ENCODE peak calls at places on chromosome 14, in seven cellular contexts. One of them, this sample, is unnamed.

GRCh38 chr14:22407033-22407432 is 182.0 kb downstream of the DAD1 start:
- DNase-seq in HTR-8/SVneo: no peak
- DNase-seq in bronchial epithelial cell: no peak
- DNase-seq in nephron progenitor cell: no peak
- DNase-seq in RPMI7951: no peak
- DNase-seq in smooth muscle cell of the brain vasculature: no peak
- DNase-seq in activated naive CD4-positive, alpha-beta T cell: no peak
- DNase-seq in this sample: no peak

GRCh38 chr14:24329736-24330135 is 5.1 kb downstream of the ADCY4 start:
- DNase-seq in HTR-8/SVneo: no peak
- DNase-seq in bronchial epithelial cell: no peak
- DNase-seq in nephron progenitor cell: no peak
- DNase-seq in RPMI7951: no peak
- DNase-seq in smooth muscle cell of the brain vasculature: no peak
- DNase-seq in activated naive CD4-positive, alpha-beta T cell: no peak
- DNase-seq in this sample: peak

GRCh38 chr14:52023518-52023917 is 34.2 kb downstream of the RTRAF start:
- DNase-seq in HTR-8/SVneo: no peak
- DNase-seq in bronchial epithelial cell: peak
- DNase-seq in nephron progenitor cell: no peak
- DNase-seq in RPMI7951: peak
- DNase-seq in smooth muscle cell of the brain vasculature: no peak
- DNase-seq in activated naive CD4-positive, alpha-beta T cell: no peak
- DNase-seq in this sample: no peak

GRCh38 chr14:55297611-55298323 is 26.5 kb downstream of the FBXO34 start:
- DNase-seq in HTR-8/SVneo: no peak
- DNase-seq in bronchial epithelial cell: peak
- DNase-seq in nephron progenitor cell: no peak
- DNase-seq in RPMI7951: no peak
- DNase-seq in smooth muscle cell of the brain vasculature: no peak
- DNase-seq in activated naive CD4-positive, alpha-beta T cell: no peak
- DNase-seq in this sample: no peak

GRCh38 chr14:94292872-94293577 is at the start of gene SERPINA10:
- DNase-seq in HTR-8/SVneo: no peak
- DNase-seq in bronchial epithelial cell: no peak
- DNase-seq in nephron progenitor cell: no peak
- DNase-seq in RPMI7951: no peak
- DNase-seq in smooth muscle cell of the brain vasculature: no peak
- DNase-seq in activated naive CD4-positive, alpha-beta T cell: no peak
- DNase-seq in this sample: no peak

GRCh38 chr14:68846466-68846865 is 53.6 kb upstream of the ZFP36L1 start:
- DNase-seq in HTR-8/SVneo: no peak
- DNase-seq in bronchial epithelial cell: no peak
- DNase-seq in nephron progenitor cell: no peak
- DNase-seq in RPMI7951: no peak
- DNase-seq in smooth muscle cell of the brain vasculature: no peak
- DNase-seq in activated naive CD4-positive, alpha-beta T cell: no peak
- DNase-seq in this sample: no peak

GRCh38 chr14:61610900-61611299 is 84.4 kb upstream of the HIF1A start:
- DNase-seq in HTR-8/SVneo: no peak
- DNase-seq in bronchial epithelial cell: no peak
- DNase-seq in nephron progenitor cell: no peak
- DNase-seq in RPMI7951: no peak
- DNase-seq in smooth muscle cell of the brain vasculature: no peak
- DNase-seq in activated naive CD4-positive, alpha-beta T cell: no peak
- DNase-seq in this sample: no peak

GRCh38 chr14:77181603-77182437 is at the start of gene TMEM63C:
- DNase-seq in HTR-8/SVneo: peak
- DNase-seq in bronchial epithelial cell: peak
- DNase-seq in nephron progenitor cell: peak
- DNase-seq in RPMI7951: peak
- DNase-seq in smooth muscle cell of the brain vasculature: no peak
- DNase-seq in activated naive CD4-positive, alpha-beta T cell: peak
- DNase-seq in this sample: no peak

GRCh38 chr14:93059917-93060545 is 55.7 kb downstream of the ITPK1 start:
- DNase-seq in HTR-8/SVneo: no peak
- DNase-seq in bronchial epithelial cell: peak
- DNase-seq in nephron progenitor cell: peak
- DNase-seq in RPMI7951: no peak
- DNase-seq in smooth muscle cell of the brain vasculature: no peak
- DNase-seq in activated naive CD4-positive, alpha-beta T cell: no peak
- DNase-seq in this sample: no peak

GRCh38 chr14:64979336-64980074 is 7.2 kb upstream of the FNTB start:
- DNase-seq in HTR-8/SVneo: no peak
- DNase-seq in bronchial epithelial cell: no peak
- DNase-seq in nephron progenitor cell: no peak
- DNase-seq in RPMI7951: peak
- DNase-seq in smooth muscle cell of the brain vasculature: no peak
- DNase-seq in activated naive CD4-positive, alpha-beta T cell: no peak
- DNase-seq in this sample: no peak

GRCh38 chr14:80475074-80475473 is 263.8 kb upstream of the DIO2 start:
- DNase-seq in HTR-8/SVneo: no peak
- DNase-seq in bronchial epithelial cell: peak
- DNase-seq in nephron progenitor cell: no peak
- DNase-seq in RPMI7951: no peak
- DNase-seq in smooth muscle cell of the brain vasculature: no peak
- DNase-seq in activated naive CD4-positive, alpha-beta T cell: no peak
- DNase-seq in this sample: no peak

GRCh38 chr14:38507299-38507698 is 251.4 kb upstream of the CLEC14A start:
- DNase-seq in HTR-8/SVneo: no peak
- DNase-seq in bronchial epithelial cell: no peak
- DNase-seq in nephron progenitor cell: no peak
- DNase-seq in RPMI7951: no peak
- DNase-seq in smooth muscle cell of the brain vasculature: no peak
- DNase-seq in activated naive CD4-positive, alpha-beta T cell: no peak
- DNase-seq in this sample: no peak

GRCh38 chr14:79730911-79731310 is 480.4 kb downstream of the DIO2 start:
- DNase-seq in HTR-8/SVneo: no peak
- DNase-seq in bronchial epithelial cell: no peak
- DNase-seq in nephron progenitor cell: no peak
- DNase-seq in RPMI7951: peak
- DNase-seq in smooth muscle cell of the brain vasculature: no peak
- DNase-seq in activated naive CD4-positive, alpha-beta T cell: no peak
- DNase-seq in this sample: no peak

This sample was measured in left cardiac atrium.